ENCODE peak calls at places on chromosomes 6 and 20, in four cellular contexts. Q, J, H and L are unnamed samples.

GRCh38 chr6:142735182-142735581 is 209.8 kb downstream of the HIVEP2 start:
- DNase-seq in Q (no peak), J (peak), H (no peak), L (no peak)

GRCh38 chr6:138031850-138032249 is 75.4 kb downstream of the PERP start:
- DNase-seq in Q (no peak), J (no peak), H (no peak), L (no peak)

GRCh38 chr6:27019651-27020552 is 227.6 kb upstream of the PRSS16 start:
- DNase-seq in Q (peak), J (peak), H (peak), L (peak)

GRCh38 chr6:88547768-88548167 is 381.6 kb upstream of the CNR1 start:
- DNase-seq in Q (no peak), J (no peak), H (no peak), L (no peak)

GRCh38 chr6:44064089-44064947 is 62.9 kb downstream of the MRPL14 start:
- DNase-seq in Q (no peak), J (no peak), H (no peak), L (peak)

GRCh38 chr6:5762561-5762968 is 244.2 kb downstream of the NRN1 start:
- DNase-seq in Q (peak), J (no peak), H (no peak), L (no peak)

GRCh38 chr20:33319986-33320385 is 37.0 kb downstream of the BPIFB1 start:
- DNase-seq in Q (no peak), J (no peak), H (no peak), L (no peak)

GRCh38 chr6:162450358-162450757 is 277.2 kb downstream of the PRKN start:
- DNase-seq in Q (no peak), J (no peak), H (no peak), L (no peak)

GRCh38 chr6:52649521-52649920 is 21.4 kb upstream of the TMEM14A start:
- DNase-seq in Q (no peak), J (no peak), H (no peak), L (no peak)

GRCh38 chr20:63628246-63628975 is 1.5 kb upstream of the GMEB2 start:
- DNase-seq in Q (peak), J (peak), H (peak), L (peak)

GRCh38 chr6:106360989-106361430 is 493 bp downstream of the CRYBG1 start:
- DNase-seq in Q (peak), J (peak), H (no peak), L (peak)
- H3K27ac ChIP-seq in Q (no peak), J (no peak), H (no peak), L (no peak)

DNA sequence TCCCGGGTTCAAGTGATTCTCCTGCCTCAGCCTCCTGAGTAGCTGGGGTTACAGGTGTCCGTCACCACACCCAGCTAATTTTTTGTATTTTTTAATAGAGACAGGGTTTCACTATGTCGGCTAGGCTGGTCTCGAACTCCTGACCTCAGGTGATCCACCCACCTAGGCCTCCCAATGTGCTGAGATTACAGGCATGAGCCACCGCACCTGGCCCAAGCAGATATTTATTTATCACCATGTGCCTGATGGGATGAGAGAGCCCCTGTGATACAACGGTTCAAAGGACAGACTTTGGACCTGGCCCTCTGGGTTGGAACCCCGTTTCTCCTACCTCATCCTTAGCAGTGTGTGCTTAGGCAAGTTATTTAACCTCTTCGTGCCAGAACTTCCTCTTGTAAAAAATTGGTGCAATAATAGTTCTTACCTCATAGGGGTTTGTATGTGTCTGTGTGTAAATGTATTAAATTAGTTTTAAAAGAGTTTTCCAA is 19.2 kb upstream of the STK38 start:
- DNase-seq in Q (no peak), J (no peak), H (no peak), L (no peak)
- H3K27ac ChIP-seq in Q (no peak), J (no peak), H (no peak), L (no peak)

GRCh38 chr6:18343741-18344140 is 43.4 kb upstream of the RNF144B start:
- DNase-seq in Q (no peak), J (peak), H (no peak), L (no peak)

GRCh38 chr6:18340781-18341551 is 46.2 kb upstream of the RNF144B start:
- DNase-seq in Q (no peak), J (no peak), H (no peak), L (no peak)

GRCh38 chr6:18339599-18339998 is 47.6 kb upstream of the RNF144B start:
- DNase-seq in Q (no peak), J (no peak), H (no peak), L (no peak)

DNA sequence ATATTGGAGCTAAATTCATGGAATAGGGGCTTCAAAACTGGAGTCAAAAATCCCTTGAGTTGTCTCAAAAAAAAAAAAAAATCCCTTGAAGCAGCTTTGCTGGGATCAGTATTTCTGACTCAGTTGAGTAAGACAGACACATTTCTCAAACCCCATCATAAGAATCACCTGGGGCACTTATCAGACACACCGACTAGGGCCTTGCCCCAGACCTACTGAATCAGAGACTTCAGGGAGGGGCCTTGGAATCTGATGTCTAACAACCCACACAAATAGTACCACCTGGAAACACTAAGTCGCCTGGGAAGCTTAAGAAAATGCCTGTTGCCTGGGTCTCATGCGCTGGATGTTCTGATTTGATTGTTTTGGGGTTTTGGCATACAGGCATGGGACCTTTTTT is 44.9 kb upstream of the RNF144B start:
- DNase-seq in Q (no peak), J (no peak), H (no peak), L (no peak)
- H3K27ac ChIP-seq in Q (peak), J (no peak), H (no peak), L (no peak)

GRCh38 chr6:2962636-2963035 is 8.7 kb downstream of the SERPINB6 start:
- DNase-seq in Q (no peak), J (no peak), H (no peak), L (no peak)

GRCh38 chr6:2960935-2961334 is 10.4 kb downstream of the SERPINB6 start:
- DNase-seq in Q (no peak), J (no peak), H (no peak), L (no peak)

GRCh38 chr6:2961971-2962370 is 9.4 kb downstream of the SERPINB6 start:
- DNase-seq in Q (no peak), J (no peak), H (no peak), L (peak)

GRCh38 chr6:2959909-2960719 is 11.3 kb downstream of the SERPINB6 start:
- DNase-seq in Q (no peak), J (no peak), H (no peak), L (no peak)

GRCh38 chr6:2961491-2961890 is 9.9 kb downstream of the SERPINB6 start:
- DNase-seq in Q (no peak), J (no peak), H (no peak), L (no peak)
- H3K27ac ChIP-seq in Q (no peak), J (no peak), H (no peak), L (peak)